ENCODE peak calls at places on chromosomes 11 and 22, in four cellular contexts. G, I, C and P are unnamed samples.

GRCh38 chr11:19419813-19420212 is 179.1 kb upstream of the E2F8 start:
- DNase-seq in G (peak), I (no peak), C (no peak), P (peak)

GRCh38 chr11:86097965-86098364 is 29.1 kb upstream of the PICALM start:
- DNase-seq in I (no peak), G (no peak), C (no peak), P (no peak)

GRCh38 chr11:69514771-69515170 is 33.3 kb downstream of the LINC01488 start:
- DNase-seq in G (no peak), I (no peak), C (no peak), P (no peak)

GRCh38 chr11:24171869-24172268 is 325.0 kb upstream of the LUZP2 start:
- DNase-seq in C (no peak), I (no peak), G (no peak), P (no peak)

GRCh38 chr11:67468835-67469811 is at the start of gene TMEM134:
- DNase-seq in G (peak), C (peak), I (peak), P (peak)

GRCh38 chr11:26553182-26553581 is 18.9 kb downstream of the MUC15 start:
- DNase-seq in C (no peak), I (no peak), G (no peak), P (no peak)

GRCh38 chr11:70423523-70424505 is 25.5 kb downstream of the CTTN start:
- DNase-seq in C (no peak), I (no peak), G (peak), P (peak)

GRCh38 chr11:101862410-101863233 is 52.2 kb upstream of the CEP126 start:
- DNase-seq in C (no peak), G (peak), I (no peak), P (peak)

GRCh38 chr22:20568502-20569058 is 61.2 kb downstream of the MED15 start:
- DNase-seq in C (no peak), I (no peak), G (no peak), P (no peak)

GRCh38 chr22:30902496-30903357 is 65.8 kb downstream of the MORC2 start:
- DNase-seq in G (no peak), I (no peak), C (peak), P (peak)

GRCh38 chr11:3104961-3105790 is 48.0 kb upstream of the CARS1 start:
- DNase-seq in C (peak), G (no peak), I (no peak), P (no peak)